ENCODE peak calls at places on chromosomes 3 and 15, in eight cellular contexts. L is kidney epithelial cell, A is lower lobe of right lung, Z is stomach, H is fibroblast of the aortic adventitia, F is fibroblast of mammary gland, K is GM06990, I is astrocyte of the spinal cord. G is an unnamed sample.

GRCh38 chr3:192887047-192887446 is 30.6 kb downstream of the MB21D2 start:
- DNase-seq in Z (no peak), K (no peak), L (no peak), A (no peak), I (peak; percentile 93), H (peak; percentile 95), F (peak; percentile 86), G (peak; percentile 89)

GRCh38 chr3:50341996-50342732 is 1.5 kb upstream of the RASSF1 start:
- DNase-seq in K (no peak), Z (no peak), L (no peak), H (no peak), F (no peak), I (no peak), A (no peak), G (no peak)

GRCh38 chr15:41289953-41290352 is 42.4 kb downstream of the OIP5 start:
- DNase-seq in Z (no peak), K (no peak), F (no peak), H (no peak), A (no peak), L (no peak), I (no peak), G (no peak)

GRCh38 chr3:42229942-42230688 is 35.9 kb downstream of the CCK start:
- DNase-seq in H (peak; percentile 75), L (no peak), F (peak; percentile 62), Z (no peak), I (peak; percentile 56), A (no peak), K (no peak), G (peak; percentile 73)

GRCh38 chr3:172859035-172859434 is 108.5 kb downstream of the ECT2 start:
- DNase-seq in K (no peak), I (peak; percentile 40), H (no peak), L (no peak), Z (no peak), A (no peak), F (peak; percentile 6), G (peak; percentile 26)

GRCh38 chr3:165243597-165243996 is 47.4 kb upstream of the SLITRK3 start:
- DNase-seq in Z (no peak), A (no peak), L (no peak), H (no peak), K (no peak), I (no peak), F (no peak), G (no peak)

GRCh38 chr15:42335074-42335473 is 24.2 kb upstream of the CAPN3 start:
- DNase-seq in Z (no peak), I (no peak), H (no peak), L (no peak), F (no peak), K (no peak), A (no peak), G (no peak)

GRCh38 chr3:188003188-188004171 is 150.5 kb upstream of the LPP start:
- DNase-seq in F (no peak), L (no peak), H (no peak), I (no peak), K (no peak), Z (peak; percentile 37), A (no peak), G (no peak)

GRCh38 chr3:100982710-100983109 is 10.5 kb downstream of the ABI3BP start:
- DNase-seq in A (peak; percentile 46), Z (no peak), H (peak; percentile 90), I (peak; percentile 40), L (no peak), K (no peak), F (peak; percentile 71), G (peak; percentile 59)

GRCh38 chr3:156681003-156681402 is 6.6 kb downstream of the TIPARP start:
- DNase-seq in L (peak; percentile 69), A (no peak), F (peak; percentile 92), K (peak; percentile 50), Z (peak; percentile 50), H (peak; percentile 89), I (peak; percentile 89), G (peak; percentile 98)

GRCh38 chr15:52427804-52428203 is 100.9 kb downstream of the MYO5A start:
- DNase-seq in F (peak; percentile 85), K (no peak), L (peak; percentile 35), Z (no peak), H (peak; percentile 98), A (no peak), I (peak; percentile 66), G (peak; percentile 74)

GRCh38 chr3:148796799-148797198 is 30.8 kb upstream of the CPB1 start:
- DNase-seq in Z (no peak), I (no peak), H (no peak), L (no peak), K (no peak), F (no peak), A (no peak), G (no peak)

GRCh38 chr15:77096131-77096530 is 25.2 kb upstream of the TSPAN3 start:
- DNase-seq in F (no peak), K (no peak), Z (no peak), I (no peak), A (no peak), L (no peak), H (no peak), G (no peak)

GRCh38 chr3:150599611-150600297 is 3.4 kb upstream of the SELENOT start:
- DNase-seq in F (peak; percentile 78), K (no peak), L (peak; percentile 31), A (no peak), I (peak; percentile 73), Z (no peak), H (peak; percentile 63), G (peak; percentile 39)

GRCh38 chr15:94323076-94323475 is 91.7 kb downstream of the MCTP2 start:
- DNase-seq in Z (no peak), I (no peak), H (no peak), A (no peak), K (no peak), F (no peak), L (no peak), G (no peak)

GRCh38 chr15:76963596-76963995 is 31.3 kb upstream of the PSTPIP1 start:
- DNase-seq in H (no peak), L (no peak), A (no peak), Z (no peak), K (no peak), I (no peak), F (no peak), G (no peak)

GRCh38 chr3:149401215-149401925 is 23.9 kb upstream of the TM4SF1 start:
- DNase-seq in Z (peak; percentile 75), I (peak; percentile 64), H (peak; percentile 77), A (peak; percentile 69), L (no peak), K (no peak), F (peak; percentile 57), G (peak; percentile 73)

GRCh38 chr3:114441386-114441785 is 147.6 kb downstream of the TIGIT start:
- DNase-seq in A (no peak), H (no peak), Z (no peak), F (no peak), K (no peak), I (no peak), L (no peak), G (no peak)

GRCh38 chr3:53554559-53555511 is 60.4 kb downstream of the CACNA1D start:
- DNase-seq in Z (no peak), I (no peak), L (no peak), F (no peak), A (no peak), K (peak; percentile 65), H (no peak), G (no peak)

GRCh38 chr3:115706311-115706829 is 83.1 kb downstream of the GAP43 start:
- DNase-seq in Z (no peak), K (no peak), A (no peak), L (no peak), H (peak; percentile 75), I (peak; percentile 47), F (peak; percentile 43), G (no peak)

GRCh38 chr3:137616019-137616418 is 148.1 kb upstream of the SOX14 start:
- DNase-seq in Z (no peak), F (no peak), K (no peak), A (no peak), H (no peak), L (no peak), I (no peak), G (no peak)

GRCh38 chr3:137610723-137611122 is 153.4 kb upstream of the SOX14 start:
- DNase-seq in I (no peak), L (no peak), K (no peak), H (no peak), A (no peak), Z (no peak), F (no peak), G (no peak)

GRCh38 chr3:137612293-137612692 is 151.8 kb upstream of the SOX14 start:
- DNase-seq in F (no peak), L (no peak), K (no peak), I (no peak), A (no peak), H (no peak), Z (no peak), G (no peak)
- TF ChIP-seq CTCF in F (no peak), L (no peak), K (no peak), I (no peak), A (no peak), H (no peak), Z (no peak), G (no peak)

GRCh38 chr15:78620021-78620838 is 566 bp downstream of the CHRNA3 start:
- DNase-seq in A (no peak), K (no peak), F (no peak), L (no peak), H (no peak), I (no peak), Z (peak; percentile 23), G (no peak)
- H3K4me3 ChIP-seq in A (peak overlapping the region; percentile 28), K (no peak overlapping the region), F (no peak overlapping the region), L (peak overlapping the region; percentile 24), H (no peak overlapping the region), I (no peak overlapping the region), Z (peak overlapping the region; percentile 44), G (no peak overlapping the region)

GRCh38 chr3:131564812-131565211 is 62.0 kb upstream of the MRPL3 start:
- DNase-seq in F (no peak), I (no peak), A (no peak), Z (no peak), L (no peak), K (no peak), H (no peak), G (no peak)

GRCh38 chr3:131568460-131568859 is 65.7 kb upstream of the MRPL3 start:
- DNase-seq in K (no peak), L (no peak), F (no peak), Z (no peak), A (no peak), H (no peak), I (no peak), G (no peak)
- TF ChIP-seq CTCF in K (no peak), L (no peak), F (no peak), Z (no peak), A (no peak), H (no peak), I (no peak), G (no peak)

DNA sequence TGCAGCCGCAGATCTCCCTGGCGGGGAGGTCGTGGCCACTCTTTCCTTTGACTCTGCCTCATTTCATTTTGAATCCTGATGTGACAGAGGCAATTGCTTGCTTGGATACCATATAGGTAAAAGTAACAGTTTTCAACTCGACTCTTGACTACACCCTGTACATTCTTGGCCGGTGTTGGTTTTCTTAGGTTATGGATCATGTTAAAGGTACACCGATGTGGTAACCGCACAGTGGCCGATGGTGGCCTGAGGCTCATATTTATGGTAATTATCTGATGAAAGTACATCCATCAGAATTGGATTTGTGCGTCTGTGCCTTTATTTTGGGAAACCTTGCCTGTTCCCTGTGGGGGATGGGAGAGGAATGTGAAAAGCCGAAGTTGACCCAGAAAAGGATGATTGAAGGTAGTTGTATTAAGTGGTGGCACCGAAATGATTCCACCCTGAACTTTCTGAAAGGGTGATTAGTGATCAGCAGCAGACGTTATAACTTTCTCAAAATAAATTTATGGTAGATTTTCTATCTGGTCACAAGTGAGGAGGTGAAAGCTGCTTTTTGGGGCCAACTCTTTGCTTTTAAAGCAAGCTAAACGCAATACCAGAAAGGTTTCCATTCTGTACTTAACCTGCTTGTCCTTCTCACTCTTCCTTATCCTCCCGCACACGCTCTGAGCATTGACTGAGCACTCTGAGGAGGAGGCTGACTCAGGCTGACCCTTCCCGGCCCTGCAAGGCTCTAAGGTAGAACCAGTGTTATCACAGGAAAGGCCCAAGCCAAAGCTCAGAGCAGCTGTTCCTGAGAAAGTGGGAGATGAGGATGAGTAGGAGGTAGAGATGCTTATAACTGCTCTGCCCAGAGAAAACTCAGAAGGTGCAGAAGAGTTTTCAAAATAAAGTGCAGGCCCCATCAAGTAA is 2.0 kb downstream of the B3GNT5 start:
- DNase-seq in K (no peak), F (peak; percentile 75), L (no peak), A (no peak), H (no peak), I (peak; percentile 38), Z (peak; percentile 52), G (peak; percentile 38)
- H3K4me3 ChIP-seq in K (no peak overlapping the region), F (peak overlapping the region; percentile 75), L (peak overlapping the region; percentile 62), A (peak overlapping the region; percentile 80), H (peak overlapping the region; percentile 80), I (peak overlapping the region; percentile 82), Z (peak overlapping the region; percentile 69), G (peak overlapping the region; percentile 81)